ENCODE peak calls at places on chromosomes 6 and 20, in four cellular contexts. One of them, this sample, is unnamed.
A peak's percentile ranks its signal among the peaks of the same experiment; 100 is the strongest.

GRCh38 chr6:26258199-26258977 is 106.6 kb upstream of the BTN3A2 start:
- DNase-seq in IMR-90: no peak
- DNase-seq in DMS153: no peak
- DNase-seq in NCI-H1105 treated with DMSO at 0.1 percent for 48 hours: no peak
- DNase-seq in this sample: no peak

GRCh38 chr20:7272512-7272911 is 505.0 kb downstream of the BMP2 start:
- DNase-seq in IMR-90: no peak
- DNase-seq in DMS153: no peak
- DNase-seq in NCI-H1105 treated with DMSO at 0.1 percent for 48 hours: peak; percentile 42
- DNase-seq in this sample: no peak

GRCh38 chr6:31351734-31352496 is 5.1 kb downstream of the HLA-B start:
- DNase-seq in IMR-90: no peak
- DNase-seq in DMS153: no peak
- DNase-seq in NCI-H1105 treated with DMSO at 0.1 percent for 48 hours: no peak
- DNase-seq in this sample: no peak

GRCh38 chr6:122869437-122870024 is 80.5 kb downstream of the SMPDL3A start:
- DNase-seq in IMR-90: peak; percentile 47
- DNase-seq in DMS153: peak; percentile 42
- DNase-seq in NCI-H1105 treated with DMSO at 0.1 percent for 48 hours: peak; percentile 78
- DNase-seq in this sample: peak; percentile 45

GRCh38 chr6:69610073-69610472 is 186.7 kb downstream of the LMBRD1 start:
- DNase-seq in IMR-90: no peak
- DNase-seq in DMS153: no peak
- DNase-seq in NCI-H1105 treated with DMSO at 0.1 percent for 48 hours: no peak
- DNase-seq in this sample: no peak

GRCh38 chr20:59018817-59019216 is 412 bp upstream of the TUBB1 start:
- DNase-seq in IMR-90: no peak
- DNase-seq in DMS153: no peak
- DNase-seq in NCI-H1105 treated with DMSO at 0.1 percent for 48 hours: no peak
- DNase-seq in this sample: no peak

GRCh38 chr6:37648465-37649330 is 49.0 kb downstream of the MDGA1 start:
- DNase-seq in IMR-90: no peak
- DNase-seq in DMS153: no peak
- DNase-seq in NCI-H1105 treated with DMSO at 0.1 percent for 48 hours: no peak
- DNase-seq in this sample: no peak

GRCh38 chr20:39778847-39779641 is 816.9 kb downstream of the DHX35 start:
- DNase-seq in IMR-90: no peak
- DNase-seq in DMS153: no peak
- DNase-seq in NCI-H1105 treated with DMSO at 0.1 percent for 48 hours: no peak
- DNase-seq in this sample: no peak

GRCh38 chr6:25670793-25671513 is 18.9 kb downstream of the SCGN start:
- DNase-seq in IMR-90: no peak
- DNase-seq in DMS153: no peak
- DNase-seq in NCI-H1105 treated with DMSO at 0.1 percent for 48 hours: no peak
- DNase-seq in this sample: no peak

GRCh38 chr20:64145458-64146300 is 18.6 kb upstream of the MYT1 start:
- DNase-seq in IMR-90: no peak
- DNase-seq in DMS153: no peak
- DNase-seq in NCI-H1105 treated with DMSO at 0.1 percent for 48 hours: no peak
- DNase-seq in this sample: no peak

GRCh38 chr6:168087436-168088160 is 8.6 kb upstream of the FRMD1 start:
- DNase-seq in IMR-90: no peak
- DNase-seq in DMS153: no peak
- DNase-seq in NCI-H1105 treated with DMSO at 0.1 percent for 48 hours: no peak
- DNase-seq in this sample: no peak

GRCh38 chr6:155272353-155273222 is 8.8 kb downstream of the CLDN20 start:
- DNase-seq in IMR-90: peak; percentile 35
- DNase-seq in DMS153: no peak
- DNase-seq in NCI-H1105 treated with DMSO at 0.1 percent for 48 hours: no peak
- DNase-seq in this sample: no peak

GRCh38 chr6:137967689-137968467 is 100.8 kb downstream of the TNFAIP3 start:
- DNase-seq in IMR-90: no peak
- DNase-seq in DMS153: no peak
- DNase-seq in NCI-H1105 treated with DMSO at 0.1 percent for 48 hours: no peak
- DNase-seq in this sample: no peak

GRCh38 chr6:6546318-6547110 is 42.0 kb upstream of the LY86 start:
- DNase-seq in IMR-90: peak; percentile 1
- DNase-seq in DMS153: peak; percentile 2
- DNase-seq in NCI-H1105 treated with DMSO at 0.1 percent for 48 hours: peak; percentile 70
- DNase-seq in this sample: no peak

GRCh38 chr6:105326838-105327745 is 75.8 kb downstream of the PREP start:
- DNase-seq in IMR-90: peak; percentile 83
- DNase-seq in DMS153: peak; percentile 58
- DNase-seq in NCI-H1105 treated with DMSO at 0.1 percent for 48 hours: peak; percentile 66
- DNase-seq in this sample: peak; percentile 67

GRCh38 chr6:39266782-39267355 is 37.6 kb upstream of the KCNK5 start:
- DNase-seq in IMR-90: no peak
- DNase-seq in DMS153: no peak
- DNase-seq in NCI-H1105 treated with DMSO at 0.1 percent for 48 hours: no peak
- DNase-seq in this sample: no peak

GRCh38 chr6:118122161-118122560 is 215.1 kb downstream of the SLC35F1 start:
- DNase-seq in IMR-90: no peak
- DNase-seq in DMS153: no peak
- DNase-seq in NCI-H1105 treated with DMSO at 0.1 percent for 48 hours: no peak
- DNase-seq in this sample: no peak

GRCh38 chr6:157928428-157928827 is 53.2 kb upstream of the SYNJ2 start:
- DNase-seq in IMR-90: no peak
- DNase-seq in DMS153: no peak
- DNase-seq in NCI-H1105 treated with DMSO at 0.1 percent for 48 hours: no peak
- DNase-seq in this sample: no peak

GRCh38 chr20:19937651-19938420 is 79.3 kb upstream of the NAA20 start:
- DNase-seq in IMR-90: no peak
- DNase-seq in DMS153: no peak
- DNase-seq in NCI-H1105 treated with DMSO at 0.1 percent for 48 hours: no peak
- DNase-seq in this sample: no peak

GRCh38 chr6:37339911-37340638 is 13.7 kb upstream of the RNF8 start:
- DNase-seq in IMR-90: peak; percentile 28
- DNase-seq in DMS153: no peak
- DNase-seq in NCI-H1105 treated with DMSO at 0.1 percent for 48 hours: no peak
- DNase-seq in this sample: no peak

GRCh38 chr20:49627329-49627761 is 59.4 kb upstream of the PTGIS start:
- DNase-seq in IMR-90: no peak
- DNase-seq in DMS153: no peak
- DNase-seq in NCI-H1105 treated with DMSO at 0.1 percent for 48 hours: no peak
- DNase-seq in this sample: peak; percentile 43

GRCh38 chr6:12635813-12636212 is 80.8 kb upstream of the PHACTR1 start:
- DNase-seq in IMR-90: no peak
- DNase-seq in DMS153: no peak
- DNase-seq in NCI-H1105 treated with DMSO at 0.1 percent for 48 hours: no peak
- DNase-seq in this sample: no peak

GRCh38 chr6:67884442-67884841 is 750.6 kb upstream of the ADGRB3 start:
- DNase-seq in IMR-90: no peak
- DNase-seq in DMS153: no peak
- DNase-seq in NCI-H1105 treated with DMSO at 0.1 percent for 48 hours: no peak
- DNase-seq in this sample: no peak

GRCh38 chr6:77036400-77036799 is 426.9 kb downstream of the HTR1B start:
- DNase-seq in IMR-90: peak; percentile 16
- DNase-seq in DMS153: no peak
- DNase-seq in NCI-H1105 treated with DMSO at 0.1 percent for 48 hours: no peak
- DNase-seq in this sample: no peak

GRCh38 chr20:17498641-17499040 is 32.5 kb downstream of the BFSP1 start:
- DNase-seq in IMR-90: no peak
- DNase-seq in DMS153: no peak
- DNase-seq in NCI-H1105 treated with DMSO at 0.1 percent for 48 hours: no peak
- DNase-seq in this sample: no peak

GRCh38 chr6:86558318-86558717 is 379.0 kb upstream of the HTR1E start:
- DNase-seq in IMR-90: no peak
- DNase-seq in DMS153: no peak
- DNase-seq in NCI-H1105 treated with DMSO at 0.1 percent for 48 hours: no peak
- DNase-seq in this sample: no peak

GRCh38 chr20:25142435-25142834 is 53.1 kb upstream of the ENTPD6 start:
- DNase-seq in IMR-90: no peak
- DNase-seq in DMS153: no peak
- DNase-seq in NCI-H1105 treated with DMSO at 0.1 percent for 48 hours: no peak
- DNase-seq in this sample: no peak

This sample was measured in prostate gland.